ENCODE peak calls at places on chromosomes 5 and 9, in six cellular contexts. V, C, Q, H, Z and B are unnamed samples. For H3K36me3 and H3K9me3, the result is how much of the 10 kb centered on the place peaks cover.

GRCh38 chr5:39137391-39138181 is 63.4 kb upstream of the RICTOR start:
- DNase-seq in Q (no peak), Z (no peak), H (no peak), V (no peak), C (peak), B (no peak)

GRCh38 chr5:158119852-158120708 is 261.1 kb upstream of the CLINT1 start:
- DNase-seq in H (no peak), Z (no peak), V (peak), Q (no peak), C (peak), B (no peak)

GRCh38 chr5:39755452-39755851 is 330.7 kb upstream of the DAB2 start:
- DNase-seq in V (no peak), Q (no peak), C (peak), H (no peak), Z (no peak), B (no peak)

GRCh38 chr9:79257671-79258410 is 313.9 kb upstream of the TLE4 start:
- DNase-seq in Q (no peak), C (no peak), H (no peak), V (no peak), Z (no peak), B (no peak)

GRCh38 chr9:677461-678097 is 163.9 kb upstream of the DMRT1 start:
- DNase-seq in H (no peak), Z (no peak), V (no peak), Q (no peak), C (peak), B (no peak)

GRCh38 chr9:128412120-128412790 is 8.4 kb upstream of the CERCAM start:
- DNase-seq in Z (peak), Q (no peak), C (peak), H (peak), V (no peak), B (no peak)

GRCh38 chr9:108802967-108803366 is 52.8 kb downstream of the ACTL7B start:
- DNase-seq in Q (no peak), Z (no peak), H (no peak), V (no peak), C (no peak), B (no peak)

GRCh38 chr9:76643399-76644117 is 120.7 kb upstream of the PCA3 start:
- DNase-seq in V (peak), C (no peak), Z (no peak), Q (no peak), H (peak), B (no peak)

GRCh38 chr9:78567693-78568092 is 270.8 kb downstream of the PSAT1 start:
- DNase-seq in C (peak), Q (no peak), Z (no peak), V (no peak), H (no peak), B (no peak)

GRCh38 chr5:141692919-141693848 is 11.2 kb upstream of the ARAP3 start:
- DNase-seq in C (peak), V (peak), Z (no peak), Q (no peak), H (no peak), B (no peak)

GRCh38 chr9:136216541-136217240 is 11.8 kb upstream of the LHX3 start:
- DNase-seq in Z (no peak), Q (no peak), C (no peak), V (no peak), H (no peak), B (no peak)

GRCh38 chr5:30401479-30402058 is 791.9 kb upstream of the CDH6 start:
- DNase-seq in Z (peak), C (peak), Q (no peak), V (no peak), H (peak), B (no peak)

GRCh38 chr9:9142001-9142400 is 1342.4 kb upstream of the DMAC1 start:
- DNase-seq in V (no peak), Z (no peak), Q (no peak), H (no peak), C (no peak), B (no peak)

GRCh38 chr9:97564291-97565175 is 63.1 kb downstream of the TMOD1 start:
- DNase-seq in Z (peak), C (peak), H (peak), Q (peak), V (no peak), B (peak)

GRCh38 chr5:178673801-178674200 is 47.0 kb upstream of the CLK4 start:
- DNase-seq in C (no peak), V (no peak), Q (no peak), H (no peak), Z (no peak), B (no peak)

GRCh38 chr5:128513816-128514215 is 24.2 kb downstream of the FBN2 start:
- DNase-seq in C (no peak), Q (no peak), H (no peak), V (no peak), Z (no peak), B (no peak)

GRCh38 chr5:38424237-38425080 is 132.0 kb downstream of the LIFR start:
- DNase-seq in H (no peak), Q (no peak), C (no peak), Z (no peak), V (no peak), B (no peak)

GRCh38 chr5:24110019-24110615 is 534.7 kb downstream of the CDH10 start:
- DNase-seq in C (peak), H (no peak), Z (no peak), Q (no peak), V (no peak), B (no peak)

GRCh38 chr5:87536365-87536764 is 123.6 kb upstream of the CCNH start:
- DNase-seq in C (no peak), V (no peak), H (peak), Z (no peak), Q (no peak), B (no peak)

GRCh38 chr5:168364738-168365550 is 73.5 kb downstream of the WWC1 start:
- DNase-seq in V (peak), Q (no peak), H (peak), Z (no peak), C (peak), B (no peak)

GRCh38 chr5:133714161-133714915 is 102.0 kb upstream of the FSTL4 start:
- DNase-seq in C (peak), H (no peak), Q (no peak), Z (no peak), V (no peak), B (peak)

GRCh38 chr5:17012289-17012688 is 76.2 kb upstream of the MYO10 start:
- DNase-seq in Z (no peak), Q (no peak), C (peak), H (no peak), V (peak), B (no peak)

GRCh38 chr5:168042284-168043080 is 249.0 kb upstream of the WWC1 start:
- DNase-seq in Q (no peak), C (no peak), V (no peak), Z (peak), H (no peak), B (no peak)

GRCh38 chr5:1312206-1312605 is 17.3 kb upstream of the TERT start:
- DNase-seq in Z (no peak), C (no peak), V (no peak), H (peak), Q (no peak), B (no peak)

GRCh38 chr9:101201626-101202025 is 173.1 kb downstream of the PLPPR1 start:
- DNase-seq in C (no peak), V (no peak), H (no peak), Z (no peak), Q (no peak), B (no peak)

GRCh38 chr5:126680215-126680817 is 79.6 kb downstream of the PHAX start:
- DNase-seq in Z (no peak), Q (no peak), V (no peak), H (peak), C (peak), B (no peak)

GRCh38 chr5:69364414-69364813 is 4.9 kb downstream of the AK6 start:
- DNase-seq in C (peak), H (no peak), Z (no peak), Q (no peak), V (no peak), B (no peak)

GRCh38 chr5:44506561-44506960 is 117.3 kb upstream of the FGF10 start:
- DNase-seq in H (no peak), Z (no peak), C (no peak), V (no peak), Q (no peak), B (no peak)

GRCh38 chr9:125277411-125277810 is 15.8 kb downstream of the GAPVD1 start:
- DNase-seq in C (no peak), V (no peak), Z (no peak), Q (no peak), H (no peak), B (no peak)

GRCh38 chr9:95079461-95079860 is 238.0 kb downstream of the FANCC start:
- DNase-seq in H (no peak), C (no peak), Q (peak), V (no peak), Z (no peak), B (no peak)

GRCh38 chr5:175561085-175561484 is 82.7 kb downstream of the SFXN1 start:
- DNase-seq in Q (no peak), H (no peak), C (no peak), Z (no peak), V (no peak), B (no peak)

GRCh38 chr5:44827681-44828080 is 18.9 kb downstream of the MRPS30 start:
- DNase-seq in H (no peak), Q (no peak), Z (no peak), C (no peak), V (no peak), B (no peak)

GRCh38 chr5:73126957-73127356 is 6.6 kb downstream of the TMEM171 start:
- DNase-seq in H (no peak), C (no peak), V (no peak), Z (no peak), Q (no peak), B (no peak)

GRCh38 chr5:159644053-159644452 is 272.2 kb upstream of the ADRA1B start:
- DNase-seq in Q (no peak), Z (no peak), H (no peak), V (no peak), C (no peak), B (no peak)

GRCh38 chr9:114389612-114390368 is 2.0 kb upstream of the AKNA start:
- DNase-seq in H (peak), Q (no peak), Z (no peak), V (no peak), C (no peak), B (no peak)
- H3K27ac ChIP-seq in H (no peak), Q (peak), Z (peak), V (no peak), C (no peak), B (no peak)

GRCh38 chr5:32136342-32136741 is 37.8 kb downstream of the GOLPH3 start:
- DNase-seq in C (peak), H (no peak), Z (no peak), V (peak), Q (no peak), B (no peak)

GRCh38 chr5:32131604-32132003 is 42.5 kb downstream of the GOLPH3 start:
- DNase-seq in Q (no peak), H (no peak), Z (no peak), C (no peak), V (peak), B (no peak)

GRCh38 chr5:32129074-32129598 is 45.0 kb downstream of the GOLPH3 start:
- DNase-seq in Z (no peak), V (no peak), H (no peak), C (no peak), Q (no peak), B (no peak)

GRCh38 chr5:32130865-32131264 is 43.3 kb downstream of the GOLPH3 start:
- DNase-seq in Z (no peak), Q (no peak), V (peak), C (no peak), H (no peak), B (no peak)

GRCh38 chr5:32132757-32133156 is 41.4 kb downstream of the GOLPH3 start:
- DNase-seq in C (no peak), Q (no peak), H (no peak), Z (no peak), V (peak), B (no peak)
- H3K36me3 ChIP-seq in C (under half), Q (under half), H (half or more), Z (under half), V (under half), B (under half)

GRCh38 chr5:66169534-66169933 is 25.4 kb downstream of the SREK1 start:
- DNase-seq in H (no peak), Z (no peak), C (no peak), V (no peak), Q (no peak), B (no peak)
- H3K9me3 ChIP-seq in H (under half), Z (under half), C (under half), V (under half), Q (under half), B (under half)

GRCh38 chr9:13151489-13151888 is 128.0 kb downstream of the MPDZ start:
- DNase-seq in Q (no peak), H (no peak), V (no peak), C (no peak), Z (no peak), B (no peak)
- H3K27ac ChIP-seq in Q (no peak), H (no peak), V (no peak), C (no peak), Z (no peak), B (no peak)

GRCh38 chr5:55896238-55896637 is 45.1 kb downstream of the IL31RA start:
- DNase-seq in H (no peak), C (no peak), Q (no peak), Z (no peak), V (no peak), B (no peak)
- H3K36me3 ChIP-seq in H (under half), C (under half), Q (under half), Z (under half), V (under half), B (under half)

GRCh38 chr9:40909821-40910220 is 218.7 kb downstream of the FOXD4L6 start:
- DNase-seq in V (no peak), Z (no peak), H (no peak), Q (no peak), C (no peak), B (no peak)
- H3K9me3 ChIP-seq in V (under half), Z (half or more), H (half or more), Q (half or more), C (under half), B (under half)

DNA sequence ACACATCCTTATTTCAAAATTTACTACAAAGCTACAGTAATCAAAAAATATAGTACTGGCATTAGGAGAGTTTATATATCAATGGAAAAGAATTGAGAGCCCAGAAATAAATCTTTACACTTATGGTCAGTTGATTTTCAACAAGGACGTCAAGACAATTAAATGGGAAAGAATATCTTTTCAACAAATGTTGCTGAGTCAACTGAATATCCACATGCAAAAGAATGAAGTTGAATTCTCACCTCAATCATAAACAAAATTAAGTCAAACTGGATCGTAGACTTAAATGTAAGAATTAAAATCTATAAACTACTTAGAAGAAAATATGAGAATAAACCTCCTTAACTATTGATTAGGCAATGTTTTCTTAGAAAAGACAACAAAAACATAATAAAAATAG is 61.5 kb upstream of the PRR16 start:
- DNase-seq in H (no peak), C (no peak), Z (no peak), Q (no peak), V (no peak), B (no peak)
- H3K27ac ChIP-seq in H (no peak), C (no peak), Z (no peak), Q (no peak), V (no peak), B (no peak)

GRCh38 chr9:15372385-15373200 is 50.1 kb upstream of the SNAPC3 start:
- DNase-seq in H (no peak), Z (no peak), C (no peak), Q (no peak), V (no peak), B (no peak)

GRCh38 chr9:15373201-15373530 is 49.5 kb upstream of the SNAPC3 start:
- DNase-seq in H (no peak), C (peak), Z (no peak), Q (no peak), V (no peak), B (no peak)

GRCh38 chr9:15374825-15375224 is 47.9 kb upstream of the SNAPC3 start:
- DNase-seq in C (no peak), H (peak), Q (no peak), V (no peak), Z (no peak), B (no peak)

GRCh38 chr9:15373881-15374280 is 48.8 kb upstream of the SNAPC3 start:
- DNase-seq in V (no peak), Z (no peak), H (no peak), Q (no peak), C (no peak), B (no peak)

GRCh38 chr9:15374310-15374709 is 48.4 kb upstream of the SNAPC3 start:
- DNase-seq in V (no peak), Z (no peak), H (no peak), C (no peak), Q (no peak), B (no peak)
- H3K36me3 ChIP-seq in V (under half), Z (under half), H (under half), C (under half), Q (under half), B (under half)

DNA sequence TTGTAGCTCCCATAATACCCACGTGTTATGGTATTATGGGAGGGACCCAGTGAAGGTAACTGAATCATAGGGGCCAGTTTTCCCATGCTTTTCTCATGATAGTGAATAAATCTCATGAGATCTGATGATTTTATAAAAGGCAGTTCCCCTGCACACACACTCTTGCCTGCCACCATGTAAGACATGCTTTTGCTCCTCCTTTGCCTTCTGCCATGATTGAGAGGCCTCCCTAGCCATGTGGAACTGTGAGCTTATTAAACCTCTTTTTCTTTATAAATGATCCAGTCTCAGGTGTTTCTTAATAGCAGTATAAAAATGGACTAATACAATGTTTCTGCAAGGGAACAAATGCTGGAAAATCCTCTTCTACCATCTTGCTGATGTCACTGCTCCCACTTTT is 10.1 kb upstream of the HSDL2 start:
- DNase-seq in Z (no peak), Q (no peak), V (no peak), H (no peak), C (no peak), B (no peak)
- H3K9me3 ChIP-seq in Z (under half), Q (under half), V (under half), H (under half), C (under half), B (under half)

DNA sequence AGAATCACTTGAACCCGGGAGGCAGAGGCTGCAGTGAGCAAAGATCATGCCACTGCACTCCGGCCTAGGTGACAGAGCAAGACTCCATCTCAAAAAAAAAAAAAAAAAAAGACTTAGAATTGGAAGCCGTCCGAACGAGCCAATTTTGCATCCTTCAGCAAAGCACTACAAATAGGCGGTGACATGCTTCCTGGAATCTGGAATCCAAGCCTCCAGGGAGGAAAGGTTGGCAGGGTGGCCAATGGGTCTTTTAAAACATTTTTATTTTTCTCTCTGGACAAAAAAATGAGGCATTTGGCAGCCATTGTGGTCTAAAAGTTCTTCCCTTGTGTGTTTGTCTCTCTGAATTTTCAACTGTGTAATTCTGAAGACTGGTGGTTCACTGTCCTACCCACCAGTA is 26.4 kb downstream of the GGTA1 start:
- DNase-seq in Q (no peak), C (no peak), V (no peak), Z (no peak), H (no peak), B (no peak)
- H3K27ac ChIP-seq in Q (no peak), C (no peak), V (no peak), Z (no peak), H (no peak), B (peak)